ENCODE peak calls at places on chromosomes 5 and 9, in five cellular contexts. J is GM12865, M is D341Med, B is lower leg skin, I is MM.1S. W is an unnamed sample.

GRCh38 chr5:32302822-32303754 is 9.7 kb downstream of the MTMR12 start:
- DNase-seq in J (no peak), M (no peak), B (no peak), I (no peak), W (no peak)

GRCh38 chr9:124735121-124735520 is 36.0 kb downstream of the NR6A1 start:
- DNase-seq in J (peak), M (no peak), B (no peak), I (no peak), W (no peak)

GRCh38 chr5:32936329-32936728 is 225.2 kb downstream of the NPR3 start:
- DNase-seq in J (no peak), M (no peak), B (no peak), I (no peak), W (no peak)

GRCh38 chr5:7897014-7897600 is 28.2 kb downstream of the MTRR start:
- DNase-seq in J (peak), M (no peak), B (no peak), I (no peak), W (peak)

GRCh38 chr5:135243194-135244191 is 155.5 kb downstream of the MACROH2A1 start:
- DNase-seq in J (no peak), M (peak), B (peak), I (no peak), W (no peak)

GRCh38 chr9:93730213-93730612 is 153.8 kb downstream of the PHF2 start:
- DNase-seq in J (no peak), M (no peak), B (no peak), I (no peak), W (no peak)

GRCh38 chr9:123960366-123960765 is 30.4 kb upstream of the DENND1A start:
- DNase-seq in J (peak), M (no peak), B (no peak), I (no peak), W (peak)

GRCh38 chr9:97906236-97906831 is 16.0 kb downstream of the TRMO start:
- DNase-seq in J (no peak), M (no peak), B (no peak), I (no peak), W (no peak)

GRCh38 chr5:119274767-119275130 is 81.1 kb upstream of the TNFAIP8 start:
- DNase-seq in J (peak), M (no peak), B (no peak), I (peak), W (peak)

GRCh38 chr9:20941177-20941690 is 90.2 kb downstream of the HACD4 start:
- DNase-seq in J (peak), M (peak), B (no peak), I (peak), W (peak)

GRCh38 chr9:110886832-110887231 is 151.4 kb downstream of the LPAR1 start:
- DNase-seq in J (peak), M (no peak), B (no peak), I (no peak), W (no peak)

GRCh38 chr5:131996210-131997025 is 15.0 kb downstream of the ACSL6 start:
- DNase-seq in J (no peak), M (no peak), B (no peak), I (no peak), W (no peak)

GRCh38 chr5:2530609-2531008 is 220.9 kb downstream of the IRX2 start:
- DNase-seq in J (no peak), M (no peak), B (no peak), I (no peak), W (no peak)

GRCh38 chr5:41925555-41925946 is 470 bp downstream of the FBXO4 start:
- DNase-seq in J (peak), M (no peak), B (peak), I (no peak), W (no peak)

GRCh38 chr5:131787736-131788135 is 9.1 kb downstream of the FNIP1 start:
- DNase-seq in J (no peak), M (no peak), B (no peak), I (no peak), W (no peak)

GRCh38 chr5:160173-160510 is 31.2 kb upstream of the LRRC14B start:
- DNase-seq in J (no peak), M (no peak), B (peak), I (no peak), W (no peak)

W was measured in NAMALWA.